ENCODE peak calls at places on chromosomes 3 and 15, in ten cellular contexts. F is cardiac fibroblast, U is K562, L is neuronal stem cell, J is transverse colon, P is adipocyte, N is small intestine, W is astrocyte of the spinal cord, S is stomach, B is astrocyte. Z is an unnamed sample.

GRCh38 chr15:63063877-63064409 is 21.4 kb downstream of the TPM1 start:
- DNase-seq in F (no peak), U (no peak), L (no peak), J (no peak), P (no peak), N (no peak), W (no peak), S (no peak), B (no peak), Z (no peak)

GRCh38 chr3:111971533-111971932 is 7.3 kb upstream of the ABHD10 start:
- DNase-seq in F (no peak), U (peak), L (no peak), J (no peak), P (no peak), N (no peak), W (no peak), S (no peak), B (no peak), Z (no peak)

GRCh38 chr3:121883507-121883906 is 10.7 kb upstream of the SLC15A2 start:
- DNase-seq in F (peak), U (peak), L (peak), J (no peak), P (peak), N (peak), W (peak), S (no peak), B (peak), Z (peak)

GRCh38 chr3:131701153-131701791 is 198.5 kb upstream of the MRPL3 start:
- DNase-seq in F (no peak), U (no peak), L (no peak), J (no peak), P (no peak), N (no peak), W (no peak), S (no peak), B (no peak), Z (no peak)

GRCh38 chr15:28986108-28986507 is 100.3 kb downstream of the APBA2 start:
- DNase-seq in F (no peak), U (no peak), L (no peak), J (no peak), P (no peak), N (no peak), W (no peak), S (no peak), B (no peak), Z (no peak)

GRCh38 chr3:14144423-14145075 is 19.7 kb downstream of the TMEM43 start:
- DNase-seq in F (peak), U (peak), L (peak), J (peak), P (peak), N (peak), W (peak), S (peak), B (peak), Z (peak)

GRCh38 chr3:56976666-56977560 is 83.6 kb upstream of the SPATA12 start:
- DNase-seq in F (peak), U (no peak), L (no peak), J (no peak), P (peak), N (no peak), W (peak), S (no peak), B (peak), Z (no peak)

GRCh38 chr15:74159773-74160172 is 13.7 kb upstream of the ISLR start:
- DNase-seq in F (no peak), U (no peak), L (no peak), J (no peak), P (no peak), N (no peak), W (no peak), S (no peak), B (no peak), Z (no peak)

GRCh38 chr3:64158334-64158733 is 66.9 kb downstream of the PRICKLE2 start:
- DNase-seq in F (peak), U (no peak), L (no peak), J (peak), P (peak), N (no peak), W (no peak), S (peak), B (no peak), Z (no peak)

GRCh38 chr15:74178326-74179100 is 5.0 kb downstream of the ISLR start:
- DNase-seq in F (no peak), U (no peak), L (no peak), J (no peak), P (no peak), N (no peak), W (no peak), S (no peak), B (no peak), Z (no peak)

GRCh38 chr3:129727707-129728106 is 121.2 kb upstream of the PLXND1 start:
- DNase-seq in F (peak), U (no peak), L (no peak), J (no peak), P (peak), N (no peak), W (no peak), S (no peak), B (no peak), Z (no peak)

GRCh38 chr3:63228087-63228486 is 50.0 kb upstream of the SYNPR start:
- DNase-seq in F (no peak), U (no peak), L (no peak), J (no peak), P (no peak), N (no peak), W (no peak), S (no peak), B (no peak), Z (no peak)

GRCh38 chr3:119792270-119792669 is 10.4 kb downstream of the NR1I2 start:
- DNase-seq in F (no peak), U (no peak), L (no peak), J (no peak), P (no peak), N (no peak), W (no peak), S (no peak), B (no peak), Z (no peak)

GRCh38 chr15:72566973-72567372 is 87.5 kb upstream of the GOLGA6B start:
- DNase-seq in F (no peak), U (no peak), L (no peak), J (no peak), P (no peak), N (peak), W (no peak), S (no peak), B (no peak), Z (no peak)

GRCh38 chr3:65883614-65884013 is 155.1 kb downstream of the MAGI1 start:
- DNase-seq in F (peak), U (no peak), L (no peak), J (no peak), P (peak), N (peak), W (no peak), S (no peak), B (peak), Z (no peak)

GRCh38 chr3:151926956-151927355 is 53.5 kb downstream of the SUCNR1 start:
- DNase-seq in F (no peak), U (no peak), L (no peak), J (no peak), P (peak), N (no peak), W (peak), S (no peak), B (peak), Z (no peak)

GRCh38 chr3:72452745-72453144 is 395.5 kb downstream of the SHQ1 start:
- DNase-seq in F (no peak), U (peak), L (no peak), J (no peak), P (no peak), N (no peak), W (no peak), S (no peak), B (no peak), Z (no peak)

GRCh38 chr3:27943106-27943505 is 221.0 kb upstream of the EOMES start:
- DNase-seq in F (peak), U (no peak), L (no peak), J (no peak), P (peak), N (peak), W (no peak), S (no peak), B (no peak), Z (peak)

GRCh38 chr3:77814845-77815244 is 774.9 kb downstream of the ROBO2 start:
- DNase-seq in F (no peak), U (no peak), L (no peak), J (no peak), P (no peak), N (no peak), W (no peak), S (no peak), B (no peak), Z (no peak)

GRCh38 chr15:76903251-76903681 is 1.9 kb downstream of the SCAPER start:
- DNase-seq in F (peak), U (peak), L (no peak), J (no peak), P (peak), N (no peak), W (peak), S (no peak), B (peak), Z (peak)

GRCh38 chr15:43209059-43209824 is 11.6 kb downstream of the EPB42 start:
- DNase-seq in F (peak), U (peak), L (no peak), J (no peak), P (peak), N (no peak), W (no peak), S (no peak), B (no peak), Z (no peak)

GRCh38 chr15:67900621-67901147 is 60.8 kb upstream of the RNU6-1 start:
- DNase-seq in F (no peak), U (peak), L (no peak), J (no peak), P (no peak), N (no peak), W (no peak), S (no peak), B (no peak), Z (no peak)

GRCh38 chr15:67899596-67900283 is 59.9 kb upstream of the RNU6-1 start:
- DNase-seq in F (no peak), U (no peak), L (no peak), J (no peak), P (no peak), N (peak), W (no peak), S (no peak), B (no peak), Z (no peak)

GRCh38 chr15:67902579-67902979 is 62.7 kb upstream of the RNU6-1 start:
- DNase-seq in F (no peak), U (no peak), L (no peak), J (no peak), P (no peak), N (peak), W (no peak), S (no peak), B (no peak), Z (no peak)

GRCh38 chr15:67903708-67904107 is 63.9 kb upstream of the RNU6-1 start:
- DNase-seq in F (no peak), U (no peak), L (no peak), J (no peak), P (no peak), N (no peak), W (no peak), S (no peak), B (no peak), Z (no peak)

GRCh38 chr15:67901922-67902321 is 62.1 kb upstream of the RNU6-1 start:
- DNase-seq in F (no peak), U (no peak), L (no peak), J (no peak), P (no peak), N (peak), W (no peak), S (no peak), B (no peak), Z (no peak)
- H3K4me3 ChIP-seq in F (no peak), U (no peak), L (no peak), J (no peak), P (no peak), N (no peak), W (no peak), S (no peak), B (no peak), Z (no peak)

GRCh38 chr15:81294501-81294850 is 29.5 kb downstream of the STARD5 start:
- DNase-seq in F (no peak), U (no peak), L (no peak), J (peak), P (no peak), N (no peak), W (no peak), S (no peak), B (no peak), Z (no peak)

GRCh38 chr15:81295466-81296145 is 28.3 kb downstream of the STARD5 start:
- DNase-seq in F (no peak), U (no peak), L (no peak), J (peak), P (peak), N (no peak), W (no peak), S (no peak), B (no peak), Z (no peak)

GRCh38 chr15:81291916-81292424 is 32.0 kb downstream of the STARD5 start:
- DNase-seq in F (no peak), U (no peak), L (no peak), J (peak), P (no peak), N (no peak), W (no peak), S (no peak), B (no peak), Z (no peak)

GRCh38 chr15:81292516-81293001 is 31.4 kb downstream of the STARD5 start:
- DNase-seq in F (no peak), U (no peak), L (no peak), J (peak), P (no peak), N (no peak), W (no peak), S (no peak), B (no peak), Z (no peak)

GRCh38 chr15:81293728-81294500 is 30.0 kb downstream of the STARD5 start:
- DNase-seq in F (no peak), U (no peak), L (no peak), J (peak), P (no peak), N (peak), W (no peak), S (peak), B (no peak), Z (peak)
- H3K4me3 ChIP-seq in F (no peak), U (no peak), L (no peak), J (no peak), P (no peak), N (no peak), W (no peak), S (no peak), B (no peak), Z (peak)

GRCh38 chr3:31636063-31636462 is 103.3 kb downstream of the STT3B start:
- DNase-seq in F (no peak), U (no peak), L (no peak), J (no peak), P (peak), N (no peak), W (no peak), S (no peak), B (no peak), Z (no peak)
- H3K4me3 ChIP-seq in F (no peak), U (no peak), L (no peak), J (no peak), P (no peak), N (no peak), W (no peak), S (no peak), B (no peak), Z (no peak)

GRCh38 chr15:87731630-87732029 is 524.9 kb downstream of the NTRK3 start:
- DNase-seq in F (no peak), U (peak), L (no peak), J (no peak), P (no peak), N (peak), W (no peak), S (no peak), B (no peak), Z (no peak)
- H3K4me3 ChIP-seq in F (no peak), U (no peak), L (no peak), J (no peak), P (no peak), N (no peak), W (no peak), S (no peak), B (no peak), Z (no peak)